ENCODE peak calls at places on chromosomes 6 and 20, in four cellular contexts. One of them, this sample, is unnamed.
A peak's percentile ranks its signal among the peaks of the same experiment; 100 is the strongest.

GRCh38 chr20:1417273-1417672 is 24.4 kb upstream of the FKBP1A start:
- DNase-seq in BE2C: no peak
- DNase-seq in adipocyte: no peak
- DNase-seq in colonic mucosa: no peak
- DNase-seq in this sample: peak; percentile 59

GRCh38 chr20:19540401-19540800 is 217.7 kb upstream of the RIN2 start:
- DNase-seq in adipocyte: peak; percentile 14
- DNase-seq in colonic mucosa: no peak
- DNase-seq in BE2C: no peak
- DNase-seq in this sample: peak; percentile 1

GRCh38 chr6:118372413-118372812 is 175.7 kb upstream of the PLN start:
- DNase-seq in adipocyte: peak; percentile 12
- DNase-seq in BE2C: peak; percentile 49
- DNase-seq in colonic mucosa: no peak
- DNase-seq in this sample: peak; percentile 23

GRCh38 chr6:125144822-125145221 is 8.8 kb upstream of the TPD52L1 start:
- DNase-seq in BE2C: no peak
- DNase-seq in colonic mucosa: no peak
- DNase-seq in adipocyte: no peak
- DNase-seq in this sample: no peak

GRCh38 chr6:81843302-81843701 is 90.8 kb upstream of the TENT5A start:
- DNase-seq in colonic mucosa: no peak
- DNase-seq in BE2C: no peak
- DNase-seq in adipocyte: no peak
- DNase-seq in this sample: no peak

GRCh38 chr20:3218307-3218988 is 9.2 kb downstream of the ITPA start:
- DNase-seq in BE2C: peak; percentile 86
- DNase-seq in adipocyte: peak; percentile 69
- DNase-seq in colonic mucosa: peak; percentile 62
- DNase-seq in this sample: peak; percentile 38

GRCh38 chr6:31908791-31909190 is 6.9 kb upstream of the ZBTB12 start:
- DNase-seq in adipocyte: peak; percentile 41
- DNase-seq in BE2C: no peak
- DNase-seq in colonic mucosa: no peak
- DNase-seq in this sample: peak; percentile 63

GRCh38 chr6:3837781-3838180 is 11.4 kb upstream of the FAM50B start:
- DNase-seq in BE2C: no peak
- DNase-seq in adipocyte: no peak
- DNase-seq in colonic mucosa: no peak
- DNase-seq in this sample: no peak

GRCh38 chr6:2865270-2866182 is 23.9 kb upstream of the SERPINB1 start:
- DNase-seq in BE2C: no peak
- DNase-seq in colonic mucosa: no peak
- DNase-seq in adipocyte: no peak
- DNase-seq in this sample: peak; percentile 68

GRCh38 chr6:30882764-30883475 is 1.4 kb upstream of the DDR1 start:
- DNase-seq in colonic mucosa: peak; percentile 93
- DNase-seq in BE2C: no peak
- DNase-seq in adipocyte: peak; percentile 17
- DNase-seq in this sample: no peak

GRCh38 chr20:51306521-51307358 is 235.8 kb downstream of the NFATC2 start:
- DNase-seq in BE2C: peak; percentile 79
- DNase-seq in adipocyte: peak; percentile 90
- DNase-seq in colonic mucosa: peak; percentile 73
- DNase-seq in this sample: peak; percentile 66

GRCh38 chr20:49286689-49287551 is 9.1 kb upstream of the ZNFX1 start:
- DNase-seq in BE2C: no peak
- DNase-seq in adipocyte: no peak
- DNase-seq in colonic mucosa: peak; percentile 68
- DNase-seq in this sample: no peak

GRCh38 chr20:57436223-57436545 is 45.0 kb downstream of the RBM38 start:
- DNase-seq in BE2C: no peak
- DNase-seq in adipocyte: no peak
- DNase-seq in colonic mucosa: no peak
- DNase-seq in this sample: no peak

GRCh38 chr6:112407191-112407590 is 60.1 kb downstream of the RFPL4B start:
- DNase-seq in adipocyte: no peak
- DNase-seq in BE2C: no peak
- DNase-seq in colonic mucosa: no peak
- DNase-seq in this sample: no peak

GRCh38 chr6:159036673-159037072 is 8.1 kb downstream of the TAGAP start:
- DNase-seq in adipocyte: no peak
- DNase-seq in colonic mucosa: peak; percentile 15
- DNase-seq in BE2C: no peak
- DNase-seq in this sample: no peak

GRCh38 chr6:37582309-37582708 is 82.6 kb upstream of the CCDC167 start:
- DNase-seq in colonic mucosa: no peak
- DNase-seq in adipocyte: peak; percentile 48
- DNase-seq in BE2C: no peak
- DNase-seq in this sample: no peak

GRCh38 chr20:1229541-1229940 is 3.7 kb downstream of the RAD21L1 start:
- DNase-seq in BE2C: no peak
- DNase-seq in adipocyte: no peak
- DNase-seq in colonic mucosa: no peak
- DNase-seq in this sample: no peak

GRCh38 chr6:96923871-96924493 is 546 bp upstream of the KLHL32 start:
- DNase-seq in adipocyte: no peak
- DNase-seq in colonic mucosa: no peak
- DNase-seq in BE2C: no peak
- DNase-seq in this sample: peak; percentile 1

GRCh38 chr20:35743693-35744491 is 1.8 kb upstream of the RBM39 start:
- DNase-seq in colonic mucosa: no peak
- DNase-seq in adipocyte: no peak
- DNase-seq in BE2C: no peak
- DNase-seq in this sample: peak; percentile 63

GRCh38 chr20:13526551-13526950 is 112.2 kb downstream of the TASP1 start:
- DNase-seq in colonic mucosa: no peak
- DNase-seq in adipocyte: no peak
- DNase-seq in BE2C: no peak
- DNase-seq in this sample: peak; percentile 30

GRCh38 chr6:155645328-155645727 is 189.7 kb upstream of the NOX3 start:
- DNase-seq in BE2C: no peak
- DNase-seq in adipocyte: no peak
- DNase-seq in colonic mucosa: no peak
- DNase-seq in this sample: peak; percentile 29

GRCh38 chr6:110198561-110198960 is 18.3 kb downstream of the CDC40 start:
- DNase-seq in colonic mucosa: no peak
- DNase-seq in adipocyte: no peak
- DNase-seq in BE2C: no peak
- DNase-seq in this sample: no peak

GRCh38 chr6:142867988-142868818 is 76.8 kb downstream of the HIVEP2 start:
- DNase-seq in colonic mucosa: no peak
- DNase-seq in BE2C: no peak
- DNase-seq in adipocyte: no peak
- DNase-seq in this sample: no peak
- H3K4me3 ChIP-seq in colonic mucosa: no peak overlapping the region
- H3K4me3 ChIP-seq in BE2C: no peak overlapping the region
- H3K4me3 ChIP-seq in adipocyte: peak overlapping the region; percentile 73
- H3K4me3 ChIP-seq in this sample: no peak overlapping the region

GRCh38 chr6:17283074-17283473 is 1.9 kb downstream of the RBM24 start:
- DNase-seq in BE2C: no peak
- DNase-seq in colonic mucosa: no peak
- DNase-seq in adipocyte: no peak
- DNase-seq in this sample: no peak
- H3K4me3 ChIP-seq in BE2C: no peak overlapping the region
- H3K4me3 ChIP-seq in colonic mucosa: no peak overlapping the region
- H3K4me3 ChIP-seq in adipocyte: no peak overlapping the region
- H3K4me3 ChIP-seq in this sample: peak overlapping the region; percentile 75

DNA sequence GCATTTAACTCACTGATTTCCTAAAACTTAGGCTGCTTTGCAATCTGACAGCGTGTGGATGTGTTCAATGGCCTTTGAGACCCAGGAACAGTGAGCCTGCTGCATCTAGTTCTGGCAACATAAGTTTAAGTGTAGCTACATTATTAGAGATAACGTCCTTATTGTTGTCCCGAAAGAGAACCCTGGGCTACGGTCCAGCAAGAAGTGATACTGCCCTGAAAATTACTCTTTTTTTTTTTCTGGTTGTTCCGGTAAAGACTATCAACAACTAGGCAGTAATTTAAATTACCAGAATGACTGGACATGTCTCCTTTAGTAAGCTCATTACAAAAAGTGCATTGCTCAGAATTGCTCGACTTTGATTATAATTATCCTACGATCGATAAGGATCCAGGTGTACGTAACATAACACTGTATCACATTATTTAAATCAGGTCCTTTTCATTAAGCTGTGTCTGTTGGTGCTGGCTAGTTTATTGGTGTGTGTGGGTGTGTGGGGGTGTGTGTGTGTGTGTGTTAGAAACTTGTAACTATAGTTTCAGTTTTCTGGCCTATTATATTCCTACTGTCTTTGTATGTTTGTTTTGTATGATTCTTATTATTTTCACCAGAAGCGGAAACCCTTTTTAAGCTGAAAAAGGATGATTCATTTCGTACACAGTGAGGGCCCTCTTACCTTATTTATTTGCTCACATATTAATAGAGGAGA is 3.0 kb downstream of the TSHZ2 start:
- DNase-seq in colonic mucosa: no peak
- DNase-seq in BE2C: peak; percentile 69
- DNase-seq in adipocyte: no peak
- DNase-seq in this sample: no peak
- H3K4me3 ChIP-seq in colonic mucosa: no peak overlapping the region
- H3K4me3 ChIP-seq in BE2C: peak overlapping the region; percentile 98
- H3K4me3 ChIP-seq in adipocyte: peak overlapping the region; percentile 95
- H3K4me3 ChIP-seq in this sample: peak overlapping the region; percentile 37

GRCh38 chr20:23415958-23416583 is 5.2 kb downstream of the NAPB start:
- DNase-seq in adipocyte: peak; percentile 11
- DNase-seq in colonic mucosa: no peak
- DNase-seq in BE2C: no peak
- DNase-seq in this sample: no peak

GRCh38 chr20:23417861-23418260 is 3.4 kb downstream of the NAPB start:
- DNase-seq in BE2C: no peak
- DNase-seq in adipocyte: no peak
- DNase-seq in colonic mucosa: no peak
- DNase-seq in this sample: no peak

GRCh38 chr20:23420943-23421925 is at the start of gene NAPB:
- DNase-seq in colonic mucosa: peak; percentile 96
- DNase-seq in adipocyte: peak; percentile 98
- DNase-seq in BE2C: peak; percentile 97
- DNase-seq in this sample: peak; percentile 92

GRCh38 chr20:23419657-23419994 is 1.7 kb downstream of the NAPB start:
- DNase-seq in colonic mucosa: no peak
- DNase-seq in BE2C: no peak
- DNase-seq in adipocyte: no peak
- DNase-seq in this sample: no peak

DNA sequence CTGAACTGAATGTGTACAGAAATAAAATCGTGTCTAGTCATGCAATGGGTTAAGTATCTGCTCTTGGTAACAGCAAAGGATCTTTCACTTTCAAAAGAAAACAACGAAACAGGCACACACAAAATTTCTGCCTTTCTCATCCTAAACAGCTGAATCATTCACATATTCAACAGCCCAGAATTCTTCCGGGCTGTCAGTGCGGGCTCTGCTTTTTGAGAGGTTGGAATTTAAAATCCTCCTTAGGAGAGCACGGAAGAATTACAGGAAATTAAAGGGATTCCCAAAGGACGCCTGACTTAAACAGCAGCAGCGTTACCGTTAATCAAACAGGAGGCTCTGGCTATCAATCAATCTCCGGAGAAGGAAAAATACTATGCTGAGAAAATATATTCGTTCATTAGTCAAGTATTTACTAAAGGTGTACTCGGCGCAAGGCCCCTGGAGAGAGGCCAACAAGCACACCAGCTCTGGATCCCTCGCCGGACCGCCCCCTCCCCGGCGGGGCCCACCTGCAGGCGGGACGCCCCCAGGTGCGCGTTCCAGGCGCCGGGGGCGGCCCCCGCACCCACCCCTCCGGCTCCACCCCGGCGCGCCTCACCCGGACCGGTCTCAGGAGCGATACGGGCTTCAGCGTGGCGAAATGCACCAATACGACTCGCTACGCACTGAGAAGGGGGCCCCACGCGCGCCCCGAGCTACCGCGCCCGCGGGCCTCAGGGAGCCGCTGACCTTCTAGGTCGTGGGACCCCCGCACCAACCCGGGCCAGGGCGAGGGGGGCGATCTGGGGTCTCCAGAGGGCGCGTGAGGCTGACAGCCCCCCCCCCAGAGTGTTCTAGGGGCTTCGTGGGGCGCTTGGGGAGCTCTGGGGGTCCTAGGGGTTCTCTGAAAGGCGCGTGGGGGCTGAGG is 1.0 kb downstream of the NAPB start:
- DNase-seq in colonic mucosa: peak; percentile 59
- DNase-seq in BE2C: peak; percentile 23
- DNase-seq in adipocyte: peak; percentile 84
- DNase-seq in this sample: peak; percentile 80
- H3K4me3 ChIP-seq in colonic mucosa: peak overlapping the region; percentile 96
- H3K4me3 ChIP-seq in BE2C: peak overlapping the region; percentile 86
- H3K4me3 ChIP-seq in adipocyte: peak overlapping the region; percentile 87
- H3K4me3 ChIP-seq in this sample: peak overlapping the region; percentile 86

DNA sequence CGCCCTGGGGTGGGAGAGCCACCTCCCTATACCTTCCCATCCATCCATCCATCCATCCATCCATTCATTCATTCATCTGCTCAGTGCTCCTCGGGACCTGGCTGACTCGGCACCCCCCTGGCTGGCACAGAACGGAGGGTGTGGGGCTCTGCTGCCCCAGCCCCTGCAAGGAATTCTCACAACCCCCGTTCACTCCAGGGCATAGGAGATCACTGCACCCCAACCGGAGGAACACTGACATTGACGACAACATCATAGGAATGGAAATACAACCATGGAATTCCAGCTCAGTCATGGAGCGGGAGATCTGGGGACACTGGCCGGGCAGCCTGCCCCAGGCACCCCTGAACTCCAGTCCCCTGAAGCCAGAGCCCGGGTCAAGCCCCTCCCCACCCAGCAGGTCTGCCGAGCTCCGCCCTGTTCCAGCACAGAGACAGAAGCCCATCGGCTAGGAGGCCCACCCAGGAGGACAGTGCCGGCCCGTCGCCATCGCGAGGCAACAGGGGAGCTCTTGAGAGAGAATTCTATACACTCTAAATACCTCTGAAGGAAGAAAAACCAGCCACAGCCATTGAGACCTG is 27.9 kb upstream of the MRGBP start:
- DNase-seq in BE2C: no peak
- DNase-seq in colonic mucosa: no peak
- DNase-seq in adipocyte: no peak
- DNase-seq in this sample: no peak
- H3K4me3 ChIP-seq in BE2C: no peak overlapping the region
- H3K4me3 ChIP-seq in colonic mucosa: no peak overlapping the region
- H3K4me3 ChIP-seq in adipocyte: no peak overlapping the region
- H3K4me3 ChIP-seq in this sample: no peak overlapping the region

GRCh38 chr6:33324139-33324538 is 6.6 kb upstream of the ZBTB22 start:
- DNase-seq in BE2C: no peak
- DNase-seq in adipocyte: no peak
- DNase-seq in colonic mucosa: no peak
- DNase-seq in this sample: no peak
- H3K4me3 ChIP-seq in BE2C: peak overlapping the region; percentile 86
- H3K4me3 ChIP-seq in adipocyte: no peak overlapping the region
- H3K4me3 ChIP-seq in colonic mucosa: peak overlapping the region; percentile 62
- H3K4me3 ChIP-seq in this sample: no peak overlapping the region

GRCh38 chr6:26520088-26520839 is 17.9 kb upstream of the HMGN4 start:
- DNase-seq in adipocyte: peak; percentile 76
- DNase-seq in colonic mucosa: no peak
- DNase-seq in BE2C: peak; percentile 63
- DNase-seq in this sample: peak; percentile 77
- H3K4me3 ChIP-seq in adipocyte: peak overlapping the region; percentile 80
- H3K4me3 ChIP-seq in colonic mucosa: peak overlapping the region; percentile 34
- H3K4me3 ChIP-seq in BE2C: peak overlapping the region; percentile 61
- H3K4me3 ChIP-seq in this sample: peak overlapping the region; percentile 56

This sample was measured in fibroblast of villous mesenchyme.